ENCODE peak calls at places on chromosomes 13 and 19, in four cellular contexts. J, S, E and Y are unnamed samples.

GRCh38 chr19:952680-953500 is 27.1 kb downstream of the ARID3A start:
- DNase-seq in J (peak), S (peak), E (no peak), Y (no peak)

GRCh38 chr19:7706188-7706530 is 4.2 kb upstream of the FCER2 start:
- DNase-seq in J (no peak), S (no peak), E (no peak), Y (no peak)

GRCh38 chr19:21751379-21751778 is 16.0 kb downstream of the ZNF100 start:
- DNase-seq in J (no peak), S (no peak), E (peak), Y (peak)

GRCh38 chr19:55635334-55635717 is 5.5 kb upstream of the ZNF580 start:
- DNase-seq in J (no peak), S (no peak), E (no peak), Y (peak)

GRCh38 chr13:94800423-94800822 is 88.1 kb upstream of the SOX21 start:
- DNase-seq in J (no peak), S (no peak), E (no peak), Y (no peak)

GRCh38 chr13:26618726-26619125 is 61.2 kb downstream of the WASF3 start:
- DNase-seq in J (no peak), S (no peak), E (peak), Y (no peak)

GRCh38 chr13:48000559-48001126 is 430 bp downstream of the SUCLA2 start:
- DNase-seq in J (peak), S (peak), E (peak), Y (peak)

GRCh38 chr13:66222127-66222526 is 1008.0 kb downstream of the PCDH9 start:
- DNase-seq in J (no peak), S (no peak), E (no peak), Y (no peak)

GRCh38 chr13:33194820-33195692 is 90.5 kb downstream of the STARD13 start:
- DNase-seq in J (peak), S (peak), E (peak), Y (no peak)

GRCh38 chr19:6362351-6362801 is 1.0 kb downstream of the CLPP start:
- DNase-seq in J (no peak), S (no peak), E (no peak), Y (peak)

GRCh38 chr19:46206176-46206575 is 23.4 kb upstream of the IGFL1 start:
- DNase-seq in J (no peak), S (peak), E (no peak), Y (no peak)

GRCh38 chr19:46202426-46202825 is 27.1 kb upstream of the IGFL1 start:
- DNase-seq in J (no peak), S (no peak), E (no peak), Y (no peak)

GRCh38 chr19:46202872-46203860 is 26.4 kb upstream of the IGFL1 start:
- DNase-seq in J (no peak), S (peak), E (no peak), Y (no peak)

GRCh38 chr19:46205183-46205984 is 24.2 kb upstream of the IGFL1 start:
- DNase-seq in J (no peak), S (no peak), E (no peak), Y (no peak)

GRCh38 chr19:46204008-46204407 is 25.5 kb upstream of the IGFL1 start:
- DNase-seq in J (no peak), S (no peak), E (no peak), Y (no peak)
- H3K4me2 ChIP-seq in J (no peak), S (no peak), E (no peak), Y (no peak)

DNA sequence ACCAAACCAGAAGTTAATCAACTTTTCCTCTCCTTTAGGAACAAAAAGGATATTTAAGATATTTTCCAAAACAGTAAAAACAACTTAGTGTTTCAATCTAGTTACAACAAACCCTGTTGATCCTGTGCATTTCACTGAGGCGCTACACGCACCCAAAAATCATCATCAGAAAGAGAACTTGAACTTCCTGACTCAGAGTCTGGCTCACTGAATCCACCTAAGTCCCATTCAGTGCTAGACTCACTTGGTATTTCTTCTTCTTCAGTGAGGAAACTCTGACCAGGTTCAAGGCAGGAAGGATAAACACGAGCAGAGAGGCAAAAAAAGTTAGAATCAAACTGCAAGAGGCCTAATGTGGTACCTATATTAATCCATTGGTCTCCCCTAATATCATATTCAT is 2.2 kb downstream of the KBTBD6 start:
- DNase-seq in J (no peak), S (no peak), E (peak), Y (peak)
- H3K4me2 ChIP-seq in J (peak), S (peak), E (peak), Y (peak)

GRCh38 chr19:47305309-47305751 is 4.3 kb upstream of the C5AR1 start:
- DNase-seq in J (peak), S (peak), E (peak), Y (peak)
- H3K4me2 ChIP-seq in J (peak), S (peak), E (peak), Y (peak)

DNA sequence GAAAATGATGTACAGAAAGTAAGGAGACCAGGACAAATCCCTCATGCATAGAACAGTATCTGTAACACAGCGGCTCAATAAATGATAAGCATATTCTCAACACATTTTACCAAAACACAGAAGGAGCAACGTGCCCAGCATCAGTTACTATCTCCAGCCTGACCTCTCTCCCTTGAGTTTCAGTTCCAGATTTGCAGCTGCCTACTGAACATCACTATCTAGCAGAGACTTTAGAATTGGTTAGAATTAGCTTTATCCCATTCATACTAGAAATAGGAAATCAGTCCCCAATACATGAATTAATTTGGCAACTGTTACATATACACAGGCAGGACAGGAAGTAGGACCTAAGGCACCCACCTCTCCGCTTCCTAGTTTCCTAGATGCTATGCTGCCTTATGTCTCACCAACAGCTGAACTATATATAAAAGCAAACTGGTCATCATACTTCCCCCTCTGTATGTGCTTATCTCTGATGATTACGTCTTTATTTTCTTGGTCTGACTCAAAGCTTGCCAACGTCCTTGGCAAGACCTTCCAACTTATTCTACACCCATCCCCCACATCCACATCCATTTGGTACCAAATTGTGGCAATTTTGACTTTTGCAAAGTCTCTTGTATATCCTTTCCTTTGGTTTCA is 61.1 kb downstream of the SACS start:
- DNase-seq in J (no peak), S (peak), E (peak), Y (peak)
- H3K4me2 ChIP-seq in J (no peak), S (peak), E (peak), Y (peak)

GRCh38 chr13:87677334-87678234 is 6.4 kb downstream of the SLITRK5 start:
- DNase-seq in J (peak), S (peak), E (no peak), Y (peak)
- H3K4me2 ChIP-seq in J (peak), S (peak), E (no peak), Y (peak)

DNA sequence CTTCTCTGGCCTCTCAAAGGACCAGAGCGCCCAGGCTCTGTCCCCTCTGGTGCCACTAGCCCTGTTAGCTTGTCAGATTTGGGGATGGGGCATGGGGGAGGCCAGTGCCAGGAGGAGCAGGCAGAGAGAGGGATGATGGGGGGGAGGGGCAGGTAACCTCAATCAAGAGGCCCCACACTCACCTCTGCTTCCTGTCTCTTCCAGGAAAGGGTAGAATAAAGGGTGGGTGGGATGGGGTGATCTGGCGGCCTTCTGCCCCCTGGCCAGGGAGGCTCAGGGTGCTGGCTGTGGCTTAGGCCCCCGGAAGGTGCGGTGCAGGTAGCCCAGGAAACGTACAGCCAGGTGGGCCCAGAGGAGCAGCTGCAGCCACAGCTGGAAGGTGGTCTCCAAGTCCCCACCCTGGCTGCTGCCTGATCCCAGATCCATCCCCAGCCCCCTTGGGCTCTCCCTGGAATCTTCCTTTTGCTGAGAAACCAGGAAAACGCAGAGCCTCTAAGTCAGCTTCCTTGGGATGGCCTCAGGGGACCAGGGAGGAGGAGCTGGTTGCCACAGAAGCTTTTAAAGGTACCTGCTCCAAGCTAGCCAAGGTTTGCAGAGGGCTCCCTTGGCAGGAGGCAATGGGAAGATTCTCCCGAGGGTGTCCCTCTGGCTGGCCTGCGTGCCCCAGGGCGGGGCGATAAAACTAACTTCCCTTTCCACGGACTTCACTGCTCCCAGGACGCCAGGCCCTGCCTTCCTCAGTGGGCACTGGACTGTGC is 5.3 kb downstream of the PRKACA start:
- DNase-seq in J (no peak), S (no peak), E (no peak), Y (peak)
- H3K4me2 ChIP-seq in J (peak), S (no peak), E (peak), Y (peak)

GRCh38 chr19:45423033-45423588 is 606 bp downstream of the ERCC1 start:
- DNase-seq in J (no peak), S (no peak), E (no peak), Y (peak)

GRCh38 chr19:45420356-45420755 is 3.4 kb downstream of the ERCC1 start:
- DNase-seq in J (no peak), S (no peak), E (no peak), Y (no peak)

GRCh38 chr19:45420871-45421270 is 2.8 kb downstream of the ERCC1 start:
- DNase-seq in J (no peak), S (no peak), E (no peak), Y (no peak)

GRCh38 chr19:45423589-45424190 is at the start of gene ERCC1:
- DNase-seq in J (peak), S (peak), E (peak), Y (peak)

DNA sequence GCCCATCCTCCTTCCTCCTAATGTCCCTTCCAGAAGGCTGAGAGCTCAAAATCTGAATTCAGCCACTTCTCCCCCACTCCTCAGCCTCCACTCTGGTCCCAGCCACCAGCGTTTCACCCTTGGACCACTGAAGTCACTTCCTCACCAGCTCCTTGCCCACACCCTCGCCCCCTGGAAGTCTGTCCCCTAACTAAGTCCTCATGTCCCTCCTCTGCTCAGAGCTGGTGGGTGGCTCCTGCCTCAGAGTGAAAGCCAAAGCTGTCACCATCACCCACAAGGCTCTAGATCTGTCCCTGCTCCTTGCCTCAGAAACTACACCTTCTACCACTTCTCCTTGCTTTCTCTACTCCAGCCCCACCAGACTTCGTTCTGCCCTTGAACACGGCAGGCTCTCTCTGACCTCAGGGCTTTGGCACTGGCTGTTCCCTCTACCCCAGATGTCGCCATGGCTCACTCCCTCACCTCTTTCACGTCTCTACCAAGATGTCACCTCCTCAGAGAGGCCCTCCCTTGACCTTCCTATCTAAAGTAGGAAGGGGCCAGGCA is 1.7 kb downstream of the ERCC1 start:
- DNase-seq in J (no peak), S (no peak), E (no peak), Y (peak)
- H3K4me2 ChIP-seq in J (no peak), S (peak), E (peak), Y (peak)

DNA sequence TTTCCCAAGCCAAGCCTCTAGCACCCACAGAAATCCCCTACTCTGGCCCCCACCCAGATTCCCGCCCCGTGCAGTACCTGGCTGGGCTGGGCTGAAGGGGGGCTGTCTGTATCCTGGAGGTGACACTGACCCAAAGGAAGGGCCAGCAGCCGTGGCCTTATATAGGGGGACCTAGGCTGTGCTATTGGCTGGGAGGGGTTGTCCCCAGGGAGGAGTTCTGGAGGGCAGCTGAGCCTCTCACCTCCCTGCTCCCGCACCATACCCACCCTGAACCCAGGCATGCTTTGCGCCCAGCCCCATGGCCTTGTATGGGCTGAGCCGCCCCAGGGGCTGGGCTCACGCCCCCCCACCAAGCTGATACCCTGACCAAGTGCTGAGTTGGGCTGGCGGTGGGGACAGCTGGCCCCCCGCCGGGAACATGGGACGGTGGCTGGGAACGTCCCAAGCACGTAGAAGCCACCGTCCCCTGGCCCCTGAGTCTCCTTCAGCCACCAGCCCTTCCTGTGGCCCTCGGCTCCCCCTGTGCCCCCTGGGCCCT is at the start of gene CKM:
- DNase-seq in J (no peak), S (no peak), E (no peak), Y (peak)
- H3K4me2 ChIP-seq in J (peak), S (no peak), E (peak), Y (peak)

DNA sequence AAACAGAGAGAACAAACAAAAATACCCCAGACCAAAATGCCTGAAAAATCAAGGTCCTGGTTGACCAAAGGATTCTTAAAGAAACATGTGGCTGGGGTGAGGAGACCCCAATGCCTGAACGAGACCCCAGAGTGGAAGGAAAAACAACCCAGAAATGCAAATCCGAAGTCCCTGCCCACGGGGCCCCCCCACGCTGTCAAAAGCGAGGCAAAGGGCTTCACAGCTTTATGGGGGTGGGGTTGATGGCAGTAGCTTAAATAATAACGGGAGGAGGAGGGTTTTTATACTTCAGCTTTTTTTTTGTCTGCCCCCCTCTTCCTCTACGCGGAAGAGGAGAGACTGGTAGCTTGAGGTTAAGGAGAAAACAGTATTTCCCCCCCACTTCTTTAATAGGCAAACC is 18.3 kb downstream of the QPCTL start:
- DNase-seq in J (no peak), S (no peak), E (no peak), Y (no peak)
- H3K4me2 ChIP-seq in J (no peak), S (no peak), E (no peak), Y (no peak)